ENCODE peak calls at places on chromosome 11, in eight cellular contexts. K is right atrium auricular region, P is IMR-90, N is hepatocyte, E is sigmoid colon, B is ovary, F is DND-41, A is uterus. O is an unnamed sample.

GRCh38 chr11:44316388-44317240 is 6.7 kb upstream of the ALX4 start:
- DNase-seq in K (no peak), F (no peak), B (no peak), E (no peak), N (no peak), P (no peak), A (peak), O (no peak)

GRCh38 chr11:82682003-82682751 is 51.5 kb downstream of the FAM181B start:
- DNase-seq in K (no peak), A (no peak), B (no peak), N (peak), P (peak), E (no peak), F (peak), O (no peak)

GRCh38 chr11:19220903-19221682 is 19.3 kb upstream of the CSRP3 start:
- DNase-seq in N (no peak), P (no peak), F (no peak), E (no peak), K (no peak), B (no peak), A (no peak), O (no peak)

GRCh38 chr11:40388097-40388818 is 1071.2 kb downstream of the LRRC4C start:
- DNase-seq in B (no peak), K (no peak), N (no peak), E (no peak), F (no peak), A (no peak), P (peak), O (no peak)

GRCh38 chr11:58801974-58802545 is 42.4 kb downstream of the GLYATL2 start:
- DNase-seq in P (no peak), F (no peak), E (no peak), K (no peak), B (no peak), A (no peak), N (no peak), O (no peak)

GRCh38 chr11:494761-495536 is 12.1 kb downstream of the RNH1 start:
- DNase-seq in B (no peak), K (no peak), A (no peak), F (no peak), E (no peak), P (no peak), N (no peak), O (no peak)

GRCh38 chr11:130710442-130711101 is 205.7 kb downstream of the SNX19 start:
- DNase-seq in B (no peak), F (no peak), A (no peak), N (no peak), K (no peak), P (peak), E (no peak), O (no peak)

GRCh38 chr11:62880231-62880802 is 379 bp upstream of the SLC3A2 start:
- DNase-seq in N (peak), K (no peak), B (peak), F (no peak), E (no peak), A (peak), P (peak), O (peak)

GRCh38 chr11:120564573-120565301 is 53.2 kb downstream of the GRIK4 start:
- DNase-seq in N (peak), K (peak), A (no peak), F (no peak), B (no peak), E (no peak), P (peak), O (no peak)

GRCh38 chr11:38278457-38279141 is 1680.6 kb upstream of the RAG2 start:
- DNase-seq in K (no peak), F (no peak), P (no peak), E (no peak), N (no peak), B (no peak), A (no peak), O (no peak)

DNA sequence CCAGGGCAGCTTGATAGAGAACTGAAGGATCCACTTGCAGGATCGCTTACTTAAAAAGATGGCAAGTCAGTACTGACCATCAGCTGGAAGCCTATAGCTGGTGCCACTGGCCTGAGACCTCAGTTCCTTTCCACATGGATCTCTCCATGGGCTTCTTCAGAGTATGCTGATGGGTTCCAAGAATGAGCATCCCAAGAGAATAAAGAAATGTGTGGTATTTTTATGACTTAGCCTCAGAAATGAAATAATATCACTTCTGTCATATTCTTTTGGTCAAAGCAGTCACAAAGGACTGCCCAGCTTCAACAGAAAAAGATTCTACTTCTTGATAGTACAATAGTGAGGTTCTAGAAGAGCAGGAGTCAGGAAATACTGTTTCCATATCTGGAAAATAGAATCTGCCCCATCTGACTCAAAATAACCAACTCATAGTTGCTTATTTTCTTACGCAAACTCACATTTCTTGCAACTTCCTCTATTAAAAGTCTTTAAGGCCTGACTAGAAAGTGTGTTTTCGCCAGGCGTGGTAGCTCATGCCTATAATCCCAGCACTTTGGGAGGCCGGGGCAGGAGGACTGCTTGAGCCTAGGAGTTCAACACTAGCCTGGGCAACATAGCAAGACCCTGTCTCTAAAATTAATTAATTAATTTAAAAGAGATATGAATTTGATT is 116.9 kb downstream of the SIK3 start:
- DNase-seq in K (no peak), F (no peak), N (no peak), P (no peak), B (no peak), E (no peak), A (no peak), O (no peak)
- H3K27ac ChIP-seq in K (no peak), F (no peak), N (no peak), P (no peak), B (no peak), E (no peak), A (no peak), O (no peak)

GRCh38 chr11:112165049-112165448 is 1.2 kb upstream of the IL18 start:
- DNase-seq in F (no peak), P (no peak), K (no peak), B (no peak), N (no peak), E (no peak), A (no peak), O (no peak)
- H3K27ac ChIP-seq in F (no peak), P (no peak), K (no peak), B (no peak), N (peak), E (no peak), A (no peak), O (no peak)

GRCh38 chr11:2273311-2273710 is 2.9 kb upstream of the ASCL2 start:
- DNase-seq in B (no peak), N (no peak), E (peak), F (no peak), K (no peak), P (no peak), A (peak), O (no peak)
- H3K27ac ChIP-seq in B (no peak), N (no peak), E (no peak), F (no peak), K (no peak), P (no peak), A (no peak), O (no peak)

DNA sequence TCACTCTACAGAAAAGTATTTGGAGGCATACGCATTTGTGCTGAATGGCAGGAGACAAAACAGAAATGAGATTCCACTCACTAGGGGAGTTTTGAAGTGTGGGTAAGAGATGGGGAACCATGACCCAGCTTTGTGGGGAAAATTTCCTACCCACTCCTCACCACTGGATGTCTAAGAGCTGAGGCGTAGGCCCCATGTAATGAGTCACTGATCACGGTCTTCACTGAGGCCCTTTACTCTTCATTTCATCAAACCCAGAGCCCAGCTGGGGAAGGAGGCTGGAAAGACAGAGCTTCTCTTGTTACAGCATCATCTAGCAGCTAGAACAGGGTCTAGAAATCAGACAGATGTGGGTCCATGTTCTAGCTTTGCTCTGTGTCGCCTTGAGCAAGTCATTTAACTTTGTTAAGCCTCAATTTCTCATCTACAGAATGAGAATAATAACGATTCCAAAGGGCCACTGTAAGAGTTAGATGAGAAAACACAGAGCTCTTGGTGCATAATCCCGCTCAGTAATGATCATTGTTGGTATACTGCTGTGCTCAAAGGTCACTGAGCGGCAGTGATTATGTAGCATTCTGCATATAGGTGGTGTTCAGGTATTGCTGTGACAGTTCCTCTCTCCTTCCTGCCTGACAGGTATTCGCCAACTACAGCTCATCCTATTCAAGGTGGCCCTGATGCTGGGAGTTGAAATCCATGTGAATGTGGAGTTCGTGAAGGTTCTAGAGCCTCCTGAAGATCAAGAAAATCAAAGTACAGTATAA is 97.2 kb downstream of the MICAL2 start:
- DNase-seq in F (no peak), E (no peak), P (peak), K (no peak), A (no peak), N (no peak), B (no peak), O (no peak)
- H3K27ac ChIP-seq in F (no peak), E (peak), P (no peak), K (no peak), A (no peak), N (peak), B (no peak), O (no peak)

GRCh38 chr11:61328351-61328750 is 4.6 kb downstream of the DDB1 start:
- DNase-seq in P (no peak), E (no peak), A (no peak), N (no peak), B (no peak), F (no peak), K (no peak), O (no peak)

GRCh38 chr11:61327669-61328071 is 5.2 kb downstream of the DDB1 start:
- DNase-seq in E (no peak), F (no peak), A (no peak), K (no peak), P (peak), B (no peak), N (no peak), O (no peak)

GRCh38 chr11:61329871-61330270 is 3.0 kb downstream of the DDB1 start:
- DNase-seq in F (no peak), K (no peak), B (no peak), N (no peak), E (no peak), A (no peak), P (no peak), O (no peak)

GRCh38 chr11:61331636-61332035 is 1.3 kb downstream of the DDB1 start:
- DNase-seq in B (no peak), F (no peak), E (no peak), N (no peak), A (no peak), K (no peak), P (no peak), O (no peak)

GRCh38 chr11:61325649-61326414 is 7.1 kb downstream of the DDB1 start:
- DNase-seq in K (no peak), F (no peak), B (no peak), A (no peak), P (no peak), N (no peak), E (no peak), O (no peak)
- H3K27ac ChIP-seq in K (no peak), F (no peak), B (no peak), A (no peak), P (no peak), N (no peak), E (no peak), O (no peak)

GRCh38 chr11:103850419-103851165 is 185.8 kb upstream of the DDI1 start:
- DNase-seq in A (no peak), P (peak), K (no peak), E (no peak), N (no peak), F (no peak), B (no peak), O (no peak)
- H3K27ac ChIP-seq in A (no peak), P (peak), K (peak), E (peak), N (peak), F (no peak), B (peak), O (no peak)

DNA sequence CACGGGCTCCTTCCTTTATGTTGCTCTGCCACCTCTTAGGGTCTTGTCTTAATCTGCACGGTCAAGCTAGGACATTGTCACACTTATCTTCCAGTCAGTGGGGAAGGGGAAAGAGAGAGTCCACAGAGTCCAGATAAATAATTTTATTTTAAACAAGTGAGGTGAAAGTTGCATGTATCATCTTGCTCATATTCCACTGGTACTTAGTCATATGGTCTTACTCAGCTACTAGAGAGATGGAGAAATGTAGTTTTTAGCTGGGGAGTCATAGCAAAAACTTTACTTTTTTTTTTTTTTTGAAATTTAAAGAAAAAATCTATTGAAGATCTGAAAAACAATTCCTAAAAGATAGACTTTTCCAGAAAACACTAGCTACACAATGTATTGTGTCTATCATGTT is 29.0 kb downstream of the PDE3B start:
- DNase-seq in F (no peak), A (no peak), E (no peak), B (no peak), K (no peak), N (no peak), P (peak), O (no peak)
- H3K27ac ChIP-seq in F (no peak), A (no peak), E (no peak), B (no peak), K (no peak), N (no peak), P (peak), O (no peak)

DNA sequence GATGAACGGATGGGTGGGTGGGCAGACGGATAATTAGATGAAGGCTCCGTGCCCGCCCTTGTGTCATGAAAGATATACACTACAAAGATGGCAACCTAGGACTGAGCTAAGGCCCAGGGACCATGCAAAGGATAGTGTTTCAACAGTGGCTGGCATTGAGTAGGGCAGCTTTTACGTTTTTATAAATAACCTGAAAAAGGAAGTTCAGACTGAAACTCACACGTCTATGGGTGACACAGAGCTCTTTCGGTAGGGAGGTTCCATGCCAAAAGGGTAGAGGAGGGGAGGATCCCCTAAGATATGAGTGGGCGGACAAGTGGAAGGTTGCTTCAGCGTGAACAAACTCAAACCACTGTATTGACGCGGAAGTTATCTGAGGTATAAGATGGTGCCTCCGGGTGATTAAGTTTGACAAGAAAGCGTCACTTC is 90.5 kb downstream of the UBASH3B start:
- DNase-seq in B (no peak), N (no peak), F (no peak), K (no peak), E (no peak), A (no peak), P (no peak), O (peak)
- H3K27ac ChIP-seq in B (no peak), N (no peak), F (peak), K (no peak), E (no peak), A (no peak), P (no peak), O (peak)

GRCh38 chr11:74783241-74783871 is 34.7 kb downstream of the RNF169 start:
- DNase-seq in A (no peak), K (no peak), B (no peak), N (no peak), E (no peak), P (peak), F (peak), O (peak)
- H3K27ac ChIP-seq in A (no peak), K (no peak), B (no peak), N (no peak), E (no peak), P (no peak), F (no peak), O (no peak)

GRCh38 chr11:65315866-65316233 is 1.2 kb downstream of the CDC42EP2 start:
- DNase-seq in F (no peak), E (no peak), N (no peak), B (no peak), A (no peak), P (no peak), K (no peak), O (no peak)
- H3K27ac ChIP-seq in F (no peak), E (peak), N (peak), B (peak), A (peak), P (peak), K (peak), O (no peak)